ENCODE peak calls at places on chromosomes 11 and 22, in eight cellular contexts. J is right atrium auricular region, Y is esophagus squamous epithelium, C is upper lobe of left lung, S is Peyer's patch, U is fibroblast of lung, W is Panc1, T is tibial artery. A is an unnamed sample.

GRCh38 chr11:3859373-3859881 is 4.0 kb downstream of the STIM1 start:
- DNase-seq in J (no peak), Y (no peak), U (no peak), C (peak; percentile 56), W (no peak), S (no peak), T (peak; percentile 36), A (no peak)

GRCh38 chr22:47287516-47287915 is 525.1 kb downstream of the TBC1D22A start:
- DNase-seq in J (no peak), C (no peak), U (no peak), T (no peak), S (no peak), W (no peak), Y (no peak), A (no peak)

GRCh38 chr22:31945478-31945815 is 1.1 kb downstream of the YWHAH start:
- DNase-seq in J (no peak), Y (no peak), T (no peak), C (no peak), U (no peak), S (no peak), W (no peak), A (no peak)

GRCh38 chr22:24503137-24503850 is 8.2 kb downstream of the UPB1 start:
- DNase-seq in Y (no peak), U (peak; percentile 58), C (peak; percentile 70), T (peak; percentile 59), W (no peak), S (no peak), J (no peak), A (peak; percentile 62)

GRCh38 chr11:269146-269890 is 8.9 kb upstream of the NLRP6 start:
- DNase-seq in T (no peak), Y (no peak), C (no peak), J (peak; percentile 49), W (peak; percentile 68), U (no peak), S (peak; percentile 53), A (no peak)

GRCh38 chr11:127804775-127805446 is 782.4 kb downstream of the ETS1 start:
- DNase-seq in U (no peak), Y (no peak), S (no peak), T (no peak), W (no peak), C (no peak), J (no peak), A (no peak)

GRCh38 chr11:10044618-10045017 is 249.4 kb downstream of the SBF2 start:
- DNase-seq in Y (no peak), S (no peak), U (peak; percentile 15), C (no peak), T (no peak), J (no peak), W (no peak), A (no peak)

GRCh38 chr11:27468643-27469332 is 3.8 kb downstream of the LGR4 start:
- DNase-seq in C (no peak), T (no peak), Y (no peak), J (no peak), U (no peak), S (no peak), W (no peak), A (no peak)

GRCh38 chr11:128476031-128476430 is 111.3 kb downstream of the ETS1 start:
- DNase-seq in Y (no peak), T (no peak), S (no peak), U (no peak), W (no peak), C (no peak), J (no peak), A (no peak)

GRCh38 chr22:31443516-31443915 is 44.1 kb downstream of the DRG1 start:
- DNase-seq in J (no peak), W (no peak), C (no peak), T (no peak), U (no peak), Y (no peak), S (no peak), A (no peak)

GRCh38 chr22:20174785-20175596 is 24.1 kb upstream of the CCDC188 start:
- DNase-seq in Y (no peak), C (no peak), J (no peak), T (no peak), W (no peak), S (no peak), U (no peak), A (no peak)

GRCh38 chr11:118263109-118263508 is 988 bp downstream of the MPZL2 start:
- DNase-seq in U (no peak), S (no peak), Y (no peak), J (no peak), C (no peak), T (no peak), W (no peak), A (no peak)

GRCh38 chr22:44398791-44399190 is 86.0 kb upstream of the SHISAL1 start:
- DNase-seq in C (peak; percentile 7), U (no peak), W (no peak), Y (no peak), S (peak; percentile 13), T (peak; percentile 12), J (peak; percentile 57), A (no peak)

GRCh38 chr11:45215098-45215497 is 68.7 kb downstream of the PRDM11 start:
- DNase-seq in S (no peak), T (no peak), C (no peak), U (no peak), Y (no peak), J (no peak), W (no peak), A (no peak)
- H3K4me3 ChIP-seq in S (no peak overlapping the region), T (no peak overlapping the region), C (no peak overlapping the region), U (no peak overlapping the region), Y (no peak overlapping the region), J (no peak overlapping the region), W (no peak overlapping the region), A (no peak overlapping the region)

GRCh38 chr11:75873417-75874148 is 58.6 kb downstream of the UVRAG start:
- DNase-seq in J (no peak), U (no peak), S (no peak), T (no peak), W (no peak), C (no peak), Y (no peak), A (no peak)

GRCh38 chr11:75867778-75868374 is 52.9 kb downstream of the UVRAG start:
- DNase-seq in J (no peak), W (peak; percentile 27), S (no peak), C (no peak), U (peak; percentile 72), Y (no peak), T (no peak), A (peak; percentile 3)

GRCh38 chr11:75872887-75873416 is 57.9 kb downstream of the UVRAG start:
- DNase-seq in T (no peak), W (no peak), Y (no peak), C (no peak), J (no peak), U (no peak), S (no peak), A (no peak)

GRCh38 chr11:75868990-75869389 is 54.0 kb downstream of the UVRAG start:
- DNase-seq in U (no peak), C (no peak), Y (no peak), S (no peak), J (no peak), W (no peak), T (no peak), A (no peak)

DNA sequence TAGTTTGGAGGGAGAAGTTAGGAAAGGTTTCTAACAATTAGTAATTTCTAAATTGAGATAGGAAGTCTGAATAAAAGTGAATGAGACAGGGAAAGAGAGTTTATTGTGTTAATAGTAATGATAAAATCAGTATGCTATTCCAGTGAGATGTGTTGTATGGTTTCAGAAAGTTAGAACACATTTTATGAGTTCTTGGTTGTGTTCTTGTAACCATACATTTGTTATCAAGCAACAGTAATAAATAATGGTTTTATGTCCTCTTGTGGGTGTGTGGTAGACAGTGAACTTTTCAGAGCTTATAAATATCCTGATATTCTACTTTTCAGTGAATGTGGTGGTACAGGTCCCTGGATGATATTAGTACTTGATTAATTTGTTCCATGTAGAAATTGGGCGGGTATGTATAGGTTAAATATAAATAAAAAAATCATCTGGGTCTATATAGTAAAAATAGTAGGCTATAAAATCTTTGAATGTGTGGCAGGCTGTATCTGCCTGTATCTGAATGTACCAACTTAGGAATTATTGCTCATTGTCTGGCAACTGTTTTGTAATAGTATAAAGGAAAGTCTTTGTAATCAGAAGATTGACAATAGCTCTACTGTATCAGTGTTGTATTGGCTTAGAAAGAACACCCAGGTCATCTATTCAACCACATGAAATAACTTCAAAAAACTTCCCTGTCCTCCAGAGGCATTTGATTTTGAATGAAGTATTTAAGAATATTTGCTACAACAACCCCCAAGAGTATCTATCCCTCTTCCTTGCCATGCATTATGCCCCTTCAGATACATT is 54.8 kb downstream of the UVRAG start:
- DNase-seq in T (no peak), Y (no peak), U (no peak), J (no peak), C (no peak), S (no peak), W (no peak), A (no peak)
- H3K27ac ChIP-seq in T (no peak overlapping the region), Y (no peak overlapping the region), U (no peak overlapping the region), J (no peak overlapping the region), C (no peak overlapping the region), S (no peak overlapping the region), W (no peak overlapping the region), A (no peak overlapping the region)

DNA sequence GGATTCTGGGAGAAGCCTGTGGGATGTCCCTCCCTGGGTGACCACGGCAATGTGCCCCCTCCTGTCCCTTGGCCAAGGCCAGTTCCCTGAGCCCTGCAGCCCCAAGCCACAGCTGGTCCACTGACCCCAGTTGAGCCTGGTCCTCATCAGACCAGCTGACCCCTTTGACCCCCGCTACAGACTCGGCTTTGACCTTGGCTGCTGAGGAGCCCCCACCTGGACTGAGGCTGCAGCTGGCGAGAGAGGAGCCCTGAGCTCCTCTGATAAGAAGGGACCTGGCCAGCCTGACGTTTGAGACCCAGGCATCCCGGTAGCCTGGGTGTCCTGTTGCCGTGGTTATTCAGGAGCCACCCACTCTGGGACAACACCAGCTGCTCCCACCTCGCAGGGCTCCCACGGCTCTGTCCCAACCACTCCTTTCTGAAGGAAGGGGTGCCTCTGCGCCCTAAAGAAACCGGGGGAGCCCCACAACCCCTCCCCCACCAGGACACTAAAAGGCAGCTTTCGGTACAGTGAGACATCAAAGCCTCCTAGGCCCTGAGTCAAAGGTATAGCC is 3.0 kb downstream of the ASCL2 start:
- DNase-seq in T (no peak), C (no peak), W (no peak), S (peak; percentile 48), J (peak; percentile 36), U (no peak), Y (no peak), A (peak; percentile 48)
- H3K4me1 ChIP-seq in T (peaks cover 22% of the 10 kb centered on the region), C (peaks cover 32% of the 10 kb centered on the region), W (no peaks in the 10 kb centered on the region), S (peaks cover 33% of the 10 kb centered on the region), J (peaks cover 31% of the 10 kb centered on the region), U (no peaks in the 10 kb centered on the region), Y (peaks cover 25% of the 10 kb centered on the region), A (peaks cover 12% of the 10 kb centered on the region)

DNA sequence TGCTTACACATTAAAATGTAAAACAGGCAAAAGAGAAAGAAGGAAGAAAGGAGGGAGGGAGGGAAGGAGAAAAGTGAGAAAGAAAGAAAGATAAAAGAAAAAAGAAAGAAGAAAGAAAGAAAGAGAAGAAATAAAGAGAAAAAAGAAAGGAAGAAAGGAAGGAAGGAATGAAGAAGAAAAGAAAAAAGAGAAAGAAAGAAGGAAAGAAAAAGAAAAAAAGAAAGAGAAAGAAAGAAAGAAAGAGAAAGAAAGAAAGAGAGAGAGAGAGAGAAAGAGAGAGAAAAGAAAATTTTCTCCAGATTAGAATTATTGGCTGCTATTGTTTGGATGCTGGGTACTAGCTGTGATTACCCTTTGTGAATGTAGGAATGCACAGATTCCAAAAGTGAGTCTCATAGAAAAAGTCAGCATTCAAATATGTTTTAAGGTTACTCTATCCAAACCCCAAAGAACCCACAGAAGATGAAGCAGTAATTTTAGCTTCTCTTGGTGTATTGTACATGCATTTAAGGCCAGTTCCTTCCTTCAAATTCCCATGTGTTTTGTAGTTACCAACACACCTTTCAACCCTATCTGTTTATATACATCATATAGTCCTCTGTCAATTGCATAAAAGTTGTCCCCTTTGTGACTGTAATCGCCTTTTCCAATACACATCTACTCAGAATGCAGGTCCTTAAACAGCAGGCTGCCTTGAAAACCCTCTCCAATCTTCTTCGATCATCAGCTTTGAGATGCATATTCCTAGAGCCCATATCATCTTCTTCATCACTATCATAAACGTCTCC is 789 bp upstream of the FAM111A start:
- DNase-seq in Y (no peak), S (no peak), W (no peak), J (no peak), U (peak; percentile 17), T (no peak), C (no peak), A (no peak)
- H3K4me3 ChIP-seq in Y (peak overlapping the region; percentile 86), S (peak overlapping the region; percentile 54), W (peak overlapping the region; percentile 97), J (peak overlapping the region; percentile 66), U (peak overlapping the region; percentile 96), T (peak overlapping the region; percentile 69), C (peak overlapping the region; percentile 79), A (peak overlapping the region; percentile 59)